ENCODE peak calls at places on chromosomes 2 and 18, in seven cellular contexts. A is HFFc6, G is NCI-H2171 treated with DMSO at 0.1 percent for 48 hours, L is HT1080, W is amygdala, Y is amniotic epithelial cell, D is fibroblast of mammary gland. P is an unnamed sample.

GRCh38 chr2:109326306-109326705 is 197.3 kb downstream of the SH3RF3 start:
- DNase-seq in A (no peak), G (no peak), L (no peak), W (no peak), Y (no peak), D (peak; percentile 59), P (no peak)

GRCh38 chr2:25760319-25760718 is 86.9 kb upstream of the DTNB start:
- DNase-seq in A (no peak), G (no peak), L (no peak), W (no peak), Y (no peak), D (no peak), P (no peak)

GRCh38 chr2:73823916-73824523 is 4.7 kb upstream of the STAMBP start:
- DNase-seq in A (peak; percentile 71), G (peak; percentile 72), L (peak; percentile 43), W (peak; percentile 10), Y (peak; percentile 87), D (peak; percentile 92), P (peak; percentile 46)

GRCh38 chr18:74724186-74724585 is 126.5 kb downstream of the ZNF407 start:
- DNase-seq in A (peak; percentile 46), G (no peak), L (no peak), W (no peak), Y (peak; percentile 85), D (peak; percentile 79), P (no peak)

GRCh38 chr2:234816491-234816890 is 135.3 kb upstream of the SH3BP4 start:
- DNase-seq in A (no peak), G (peak; percentile 74), L (no peak), W (no peak), Y (no peak), D (no peak), P (no peak)

GRCh38 chr2:103526757-103527156 is 764.9 kb downstream of the TMEM182 start:
- DNase-seq in A (no peak), G (no peak), L (no peak), W (no peak), Y (no peak), D (no peak), P (no peak)

GRCh38 chr2:64327510-64328414 is 126.2 kb upstream of the LGALSL start:
- DNase-seq in A (no peak), G (no peak), L (peak; percentile 24), W (peak; percentile 44), Y (peak; percentile 13), D (peak; percentile 16), P (peak; percentile 38)

GRCh38 chr18:2303517-2304238 is 267.6 kb downstream of the METTL4 start:
- DNase-seq in A (peak; percentile 82), G (no peak), L (peak; percentile 54), W (no peak), Y (peak; percentile 21), D (peak; percentile 64), P (no peak)

GRCh38 chr2:59684101-59684770 is 869.2 kb downstream of the BCL11A start:
- DNase-seq in A (no peak), G (no peak), L (peak; percentile 52), W (no peak), Y (no peak), D (no peak), P (no peak)

GRCh38 chr18:38961880-38962279 is 1396.3 kb upstream of the CELF4 start:
- DNase-seq in A (no peak), G (no peak), L (no peak), W (no peak), Y (no peak), D (no peak), P (no peak)

GRCh38 chr2:45706028-45706427 is 54.6 kb downstream of the PRKCE start:
- DNase-seq in A (no peak), G (no peak), L (no peak), W (no peak), Y (no peak), D (peak; percentile 33), P (no peak)

GRCh38 chr2:121454549-121455090 is 76.1 kb upstream of the RNU4ATAC start:
- DNase-seq in A (no peak), G (no peak), L (no peak), W (no peak), Y (peak; percentile 94), D (peak; percentile 41), P (no peak)

GRCh38 chr2:158482594-158482993 is 25.8 kb downstream of the PKP4 start:
- DNase-seq in A (no peak), G (no peak), L (peak; percentile 73), W (no peak), Y (peak; percentile 47), D (peak; percentile 48), P (no peak)

GRCh38 chr2:33488178-33488690 is 11.8 kb downstream of the RASGRP3 start:
- DNase-seq in A (no peak), G (no peak), L (no peak), W (no peak), Y (no peak), D (no peak), P (no peak)

GRCh38 chr2:60891175-60891574 is 9.8 kb downstream of the REL start:
- DNase-seq in A (no peak), G (no peak), L (no peak), W (no peak), Y (no peak), D (no peak), P (no peak)

GRCh38 chr2:219644801-219645480 is 17.5 kb downstream of the SLC4A3 start:
- DNase-seq in A (no peak), G (peak; percentile 90), L (no peak), W (no peak), Y (no peak), D (no peak), P (peak; percentile 72)

GRCh38 chr2:135585586-135585985 is 54.3 kb downstream of the R3HDM1 start:
- DNase-seq in A (peak; percentile 10), G (no peak), L (no peak), W (no peak), Y (peak; percentile 19), D (peak; percentile 19), P (no peak)

GRCh38 chr2:221629478-221629877 is 57.4 kb upstream of the EPHA4 start:
- DNase-seq in A (peak; percentile 74), G (no peak), L (peak; percentile 87), W (no peak), Y (peak; percentile 92), D (peak; percentile 80), P (no peak)